ENCODE peak calls at places on chromosomes 2 and 18, in seven cellular contexts. Q is breast epithelium; V is IMR-90; S is adipocyte; J is Panc1; N is CD8-positive, alpha-beta T cell; P is thoracic aorta. I is an unnamed sample. For H3K9me3, the result is how much of the 10 kb centered on the place peaks cover.

GRCh38 chr2:166984797-166985196 is 96.5 kb downstream of the XIRP2 start:
- DNase-seq in Q (no peak), V (peak), S (no peak), J (no peak), N (no peak), P (no peak), I (no peak)

GRCh38 chr2:154992826-154993225 is 294.3 kb downstream of the KCNJ3 start:
- DNase-seq in Q (no peak), V (no peak), S (no peak), J (no peak), N (no peak), P (no peak), I (no peak)

GRCh38 chr2:237410949-237411635 is 2.9 kb downstream of the COL6A3 start:
- DNase-seq in Q (no peak), V (no peak), S (peak), J (no peak), N (no peak), P (no peak), I (no peak)

GRCh38 chr2:20456049-20456665 is 9.3 kb downstream of the RHOB start:
- DNase-seq in Q (no peak), V (peak), S (no peak), J (no peak), N (no peak), P (no peak), I (no peak)

GRCh38 chr2:60534034-60534393 is 19.4 kb downstream of the BCL11A start:
- DNase-seq in Q (no peak), V (no peak), S (no peak), J (no peak), N (no peak), P (no peak), I (no peak)

GRCh38 chr2:65057391-65058052 is 1.3 kb downstream of the CEP68 start:
- DNase-seq in Q (no peak), V (peak), S (peak), J (no peak), N (peak), P (no peak), I (peak)

GRCh38 chr2:235512699-235513053 is 18.8 kb downstream of the AGAP1 start:
- DNase-seq in Q (no peak), V (no peak), S (no peak), J (no peak), N (no peak), P (no peak), I (no peak)

GRCh38 chr18:77222464-77222863 is 27.2 kb upstream of the GALR1 start:
- DNase-seq in Q (no peak), V (no peak), S (no peak), J (no peak), N (no peak), P (no peak), I (no peak)

DNA sequence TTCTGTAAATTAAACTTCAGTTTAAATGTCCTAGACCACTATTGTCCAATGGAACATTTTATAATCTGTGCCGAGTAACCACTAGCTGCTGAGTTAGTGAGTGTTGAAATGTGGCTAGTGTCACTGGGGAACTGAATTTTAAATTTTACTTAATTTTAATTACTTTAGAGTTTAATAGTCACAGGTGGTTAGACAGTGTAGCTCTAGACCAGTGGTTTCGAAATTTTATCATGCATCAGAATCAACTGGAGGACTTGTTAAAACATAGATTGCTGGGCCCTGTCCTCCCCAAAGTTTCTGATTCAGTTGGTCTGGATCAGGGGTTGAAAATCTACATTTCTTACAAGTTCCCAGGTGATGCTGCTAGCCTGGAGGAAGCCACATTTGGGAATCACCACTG is 110.4 kb downstream of the FMNL2 start:
- DNase-seq in Q (no peak), V (no peak), S (no peak), J (no peak), N (no peak), P (no peak), I (no peak)
- H3K9me3 ChIP-seq in Q (under half), V (under half), S (under half), J (under half), N (under half), P (under half), I (under half)

DNA sequence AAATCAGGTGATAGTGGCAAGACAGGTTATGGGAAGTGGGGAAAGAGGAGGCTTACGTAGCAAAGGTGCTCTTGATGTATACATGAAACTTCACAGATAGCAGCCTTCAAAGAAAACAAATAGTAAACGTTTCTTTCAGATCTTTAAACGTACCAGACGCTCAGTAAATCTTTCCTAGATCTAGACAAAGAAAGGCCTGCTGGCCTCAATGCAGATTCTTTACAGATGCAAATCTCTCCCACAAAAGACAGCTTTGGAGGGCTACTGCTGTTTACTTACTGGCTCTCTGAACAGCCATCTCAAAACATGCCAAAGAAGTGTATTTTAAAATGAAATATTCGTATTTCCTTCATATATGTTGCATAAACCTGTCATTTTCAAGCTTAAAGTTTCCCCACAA is 1279.9 kb upstream of the NRXN1 start:
- DNase-seq in Q (no peak), V (no peak), S (no peak), J (no peak), N (no peak), P (no peak), I (no peak)
- H3K9me3 ChIP-seq in Q (under half), V (under half), S (under half), J (under half), N (under half), P (under half), I (under half)

DNA sequence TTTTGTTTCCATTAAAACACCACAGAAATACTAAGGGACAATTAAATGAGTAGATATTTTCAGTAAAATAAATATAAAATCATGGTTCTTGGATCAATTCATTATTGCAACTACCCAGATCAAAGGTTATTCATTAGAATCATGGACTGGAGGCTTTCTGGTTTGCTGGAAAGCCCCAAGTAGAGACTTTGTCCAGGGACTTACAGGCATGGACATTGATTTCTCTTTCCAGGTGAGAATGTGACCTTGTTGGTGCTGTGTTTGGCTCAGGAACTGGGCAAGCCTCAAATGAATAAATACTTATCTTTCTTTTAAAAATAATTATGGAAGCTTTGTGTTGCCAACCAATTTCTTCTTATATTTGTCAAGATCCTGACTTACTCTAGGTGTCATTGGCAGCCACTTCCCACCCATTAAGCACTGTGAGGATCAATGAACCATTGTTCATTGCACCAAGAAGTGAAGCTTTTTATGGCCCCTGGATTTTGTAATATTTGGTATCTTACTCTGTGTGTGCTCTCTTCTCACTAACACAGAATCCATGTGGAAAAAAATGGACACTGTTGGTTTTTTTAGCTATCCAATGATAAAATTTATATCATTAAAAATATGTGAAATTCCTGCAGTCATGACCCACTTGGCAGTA is 205.8 kb upstream of the NRXN1 start:
- DNase-seq in Q (no peak), V (no peak), S (no peak), J (no peak), N (no peak), P (no peak), I (no peak)
- H3K9me3 ChIP-seq in Q (under half), V (under half), S (under half), J (under half), N (under half), P (under half), I (under half)

GRCh38 chr2:6233932-6234331 is 541.7 kb downstream of the SOX11 start:
- DNase-seq in Q (no peak), V (no peak), S (no peak), J (no peak), N (no peak), P (no peak), I (no peak)
- H3K9me3 ChIP-seq in Q (under half), V (under half), S (under half), J (under half), N (under half), P (under half), I (under half)

DNA sequence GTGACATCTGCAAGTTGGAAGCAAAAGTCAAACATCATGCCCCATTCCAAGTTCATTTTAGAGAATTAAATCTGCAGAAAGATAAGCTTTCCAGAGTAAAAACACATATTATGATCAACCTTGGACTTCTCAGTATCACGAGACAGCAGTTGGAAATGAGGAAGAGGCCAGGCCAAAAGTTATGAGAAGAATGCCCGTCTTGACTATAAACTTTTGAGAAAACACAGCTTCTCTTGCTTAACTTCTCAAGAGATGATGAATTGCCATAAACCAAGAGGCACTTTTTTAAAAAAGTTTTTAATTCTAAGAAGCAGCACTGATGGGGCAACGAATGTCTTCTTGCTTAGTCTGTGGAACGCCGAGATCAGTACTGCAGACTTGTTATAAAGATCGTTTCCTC is 52.6 kb upstream of the NFU1 start:
- DNase-seq in Q (no peak), V (peak), S (peak), J (no peak), N (no peak), P (no peak), I (no peak)
- H3K9me3 ChIP-seq in Q (under half), V (under half), S (under half), J (under half), N (under half), P (under half), I (under half)